ENCODE peak calls at places on chromosomes 3 and 15, in six cellular contexts. One of them, this sample, is unnamed.

GRCh38 chr15:62758126-62758951 is 284.2 kb upstream of the TPM1 start:
- DNase-seq in fibroblast of mammary gland: peak
- DNase-seq in HEK293T: no peak
- DNase-seq in hypothalamus: no peak
- DNase-seq in IMR-90: peak
- DNase-seq in activated naive CD4-positive, alpha-beta T cell treated with anti-CD3 and anti-CD28 coated beads, Interleukin-2, amount 50 U/mL, for 16 hours: no peak
- DNase-seq in this sample: peak

GRCh38 chr15:98035577-98036010 is 75.1 kb downstream of the ARRDC4 start:
- DNase-seq in fibroblast of mammary gland: no peak
- DNase-seq in HEK293T: no peak
- DNase-seq in hypothalamus: no peak
- DNase-seq in IMR-90: no peak
- DNase-seq in activated naive CD4-positive, alpha-beta T cell treated with anti-CD3 and anti-CD28 coated beads, Interleukin-2, amount 50 U/mL, for 16 hours: no peak
- DNase-seq in this sample: no peak

GRCh38 chr3:114320251-114320650 is 26.4 kb downstream of the TIGIT start:
- DNase-seq in fibroblast of mammary gland: peak
- DNase-seq in HEK293T: no peak
- DNase-seq in hypothalamus: no peak
- DNase-seq in IMR-90: no peak
- DNase-seq in activated naive CD4-positive, alpha-beta T cell treated with anti-CD3 and anti-CD28 coated beads, Interleukin-2, amount 50 U/mL, for 16 hours: no peak
- DNase-seq in this sample: no peak

GRCh38 chr3:194633349-194634004 is at the start of gene TMEM44:
- DNase-seq in fibroblast of mammary gland: peak
- DNase-seq in HEK293T: peak
- DNase-seq in hypothalamus: no peak
- DNase-seq in IMR-90: peak
- DNase-seq in activated naive CD4-positive, alpha-beta T cell treated with anti-CD3 and anti-CD28 coated beads, Interleukin-2, amount 50 U/mL, for 16 hours: peak
- DNase-seq in this sample: peak

GRCh38 chr3:8875831-8876230 is 87.4 kb downstream of the RAD18 start:
- DNase-seq in fibroblast of mammary gland: peak
- DNase-seq in HEK293T: no peak
- DNase-seq in hypothalamus: no peak
- DNase-seq in IMR-90: no peak
- DNase-seq in activated naive CD4-positive, alpha-beta T cell treated with anti-CD3 and anti-CD28 coated beads, Interleukin-2, amount 50 U/mL, for 16 hours: no peak
- DNase-seq in this sample: no peak

GRCh38 chr15:29698030-29698701 is 124.1 kb downstream of the TJP1 start:
- DNase-seq in fibroblast of mammary gland: peak
- DNase-seq in HEK293T: no peak
- DNase-seq in hypothalamus: no peak
- DNase-seq in IMR-90: peak
- DNase-seq in activated naive CD4-positive, alpha-beta T cell treated with anti-CD3 and anti-CD28 coated beads, Interleukin-2, amount 50 U/mL, for 16 hours: no peak
- DNase-seq in this sample: peak

GRCh38 chr3:166171695-166172094 is 334.5 kb upstream of the BCHE start:
- DNase-seq in fibroblast of mammary gland: no peak
- DNase-seq in HEK293T: no peak
- DNase-seq in hypothalamus: no peak
- DNase-seq in IMR-90: no peak
- DNase-seq in activated naive CD4-positive, alpha-beta T cell treated with anti-CD3 and anti-CD28 coated beads, Interleukin-2, amount 50 U/mL, for 16 hours: no peak
- DNase-seq in this sample: no peak

GRCh38 chr3:58074126-58074715 is 66.0 kb downstream of the FLNB start:
- DNase-seq in fibroblast of mammary gland: no peak
- DNase-seq in HEK293T: no peak
- DNase-seq in hypothalamus: no peak
- DNase-seq in IMR-90: no peak
- DNase-seq in activated naive CD4-positive, alpha-beta T cell treated with anti-CD3 and anti-CD28 coated beads, Interleukin-2, amount 50 U/mL, for 16 hours: no peak
- DNase-seq in this sample: no peak

GRCh38 chr3:169818330-169818729 is 5.6 kb upstream of the LRRC34 start:
- DNase-seq in fibroblast of mammary gland: no peak
- DNase-seq in HEK293T: no peak
- DNase-seq in hypothalamus: no peak
- DNase-seq in IMR-90: peak
- DNase-seq in activated naive CD4-positive, alpha-beta T cell treated with anti-CD3 and anti-CD28 coated beads, Interleukin-2, amount 50 U/mL, for 16 hours: no peak
- DNase-seq in this sample: peak

GRCh38 chr3:184559336-184559735 is 2.2 kb upstream of the EPHB3 start:
- DNase-seq in fibroblast of mammary gland: no peak
- DNase-seq in HEK293T: no peak
- DNase-seq in hypothalamus: no peak
- DNase-seq in IMR-90: no peak
- DNase-seq in activated naive CD4-positive, alpha-beta T cell treated with anti-CD3 and anti-CD28 coated beads, Interleukin-2, amount 50 U/mL, for 16 hours: no peak
- DNase-seq in this sample: no peak

GRCh38 chr3:167883452-167883851 is 147.9 kb downstream of the SERPINI1 start:
- DNase-seq in fibroblast of mammary gland: no peak
- DNase-seq in HEK293T: no peak
- DNase-seq in hypothalamus: no peak
- DNase-seq in IMR-90: no peak
- DNase-seq in activated naive CD4-positive, alpha-beta T cell treated with anti-CD3 and anti-CD28 coated beads, Interleukin-2, amount 50 U/mL, for 16 hours: no peak
- DNase-seq in this sample: no peak

GRCh38 chr15:35252351-35252865 is 167.3 kb upstream of the NANOGP8 start:
- DNase-seq in fibroblast of mammary gland: no peak
- DNase-seq in HEK293T: no peak
- DNase-seq in hypothalamus: no peak
- DNase-seq in IMR-90: no peak
- DNase-seq in activated naive CD4-positive, alpha-beta T cell treated with anti-CD3 and anti-CD28 coated beads, Interleukin-2, amount 50 U/mL, for 16 hours: no peak
- DNase-seq in this sample: no peak

GRCh38 chr15:62931650-62932049 is 110.9 kb upstream of the TPM1 start:
- DNase-seq in fibroblast of mammary gland: peak
- DNase-seq in HEK293T: no peak
- DNase-seq in hypothalamus: no peak
- DNase-seq in IMR-90: no peak
- DNase-seq in activated naive CD4-positive, alpha-beta T cell treated with anti-CD3 and anti-CD28 coated beads, Interleukin-2, amount 50 U/mL, for 16 hours: no peak
- DNase-seq in this sample: peak

GRCh38 chr15:101105059-101105851 is 146.6 kb downstream of the CHSY1 start:
- DNase-seq in fibroblast of mammary gland: peak
- DNase-seq in HEK293T: no peak
- DNase-seq in hypothalamus: no peak
- DNase-seq in IMR-90: peak
- DNase-seq in activated naive CD4-positive, alpha-beta T cell treated with anti-CD3 and anti-CD28 coated beads, Interleukin-2, amount 50 U/mL, for 16 hours: no peak
- DNase-seq in this sample: peak

GRCh38 chr3:111943533-111943932 is 35.3 kb upstream of the ABHD10 start:
- DNase-seq in fibroblast of mammary gland: peak
- DNase-seq in HEK293T: no peak
- DNase-seq in hypothalamus: no peak
- DNase-seq in IMR-90: peak
- DNase-seq in activated naive CD4-positive, alpha-beta T cell treated with anti-CD3 and anti-CD28 coated beads, Interleukin-2, amount 50 U/mL, for 16 hours: no peak
- DNase-seq in this sample: no peak

GRCh38 chr15:67660874-67661606 is 118.5 kb downstream of the MAP2K5 start:
- DNase-seq in fibroblast of mammary gland: no peak
- DNase-seq in HEK293T: no peak
- DNase-seq in hypothalamus: no peak
- DNase-seq in IMR-90: no peak
- DNase-seq in activated naive CD4-positive, alpha-beta T cell treated with anti-CD3 and anti-CD28 coated beads, Interleukin-2, amount 50 U/mL, for 16 hours: no peak
- DNase-seq in this sample: no peak

GRCh38 chr3:67551366-67552016 is 102.9 kb downstream of the SUCLG2 start:
- DNase-seq in fibroblast of mammary gland: no peak
- DNase-seq in HEK293T: no peak
- DNase-seq in hypothalamus: no peak
- DNase-seq in IMR-90: no peak
- DNase-seq in activated naive CD4-positive, alpha-beta T cell treated with anti-CD3 and anti-CD28 coated beads, Interleukin-2, amount 50 U/mL, for 16 hours: no peak
- DNase-seq in this sample: no peak

GRCh38 chr3:134060561-134061385 is 31.0 kb upstream of the SLCO2A1 start:
- DNase-seq in fibroblast of mammary gland: peak
- DNase-seq in HEK293T: no peak
- DNase-seq in hypothalamus: no peak
- DNase-seq in IMR-90: no peak
- DNase-seq in activated naive CD4-positive, alpha-beta T cell treated with anti-CD3 and anti-CD28 coated beads, Interleukin-2, amount 50 U/mL, for 16 hours: no peak
- DNase-seq in this sample: no peak

GRCh38 chr3:196323723-196324122 is 5.7 kb upstream of the DYNLT2B start:
- DNase-seq in fibroblast of mammary gland: peak
- DNase-seq in HEK293T: peak
- DNase-seq in hypothalamus: no peak
- DNase-seq in IMR-90: peak
- DNase-seq in activated naive CD4-positive, alpha-beta T cell treated with anti-CD3 and anti-CD28 coated beads, Interleukin-2, amount 50 U/mL, for 16 hours: no peak
- DNase-seq in this sample: peak

GRCh38 chr3:128416578-128417150 is 50.0 kb downstream of the DNAJB8 start:
- DNase-seq in fibroblast of mammary gland: peak
- DNase-seq in HEK293T: peak
- DNase-seq in hypothalamus: no peak
- DNase-seq in IMR-90: peak
- DNase-seq in activated naive CD4-positive, alpha-beta T cell treated with anti-CD3 and anti-CD28 coated beads, Interleukin-2, amount 50 U/mL, for 16 hours: no peak
- DNase-seq in this sample: peak

GRCh38 chr3:141183606-141184005 is 48.0 kb upstream of the PXYLP1 start:
- DNase-seq in fibroblast of mammary gland: no peak
- DNase-seq in HEK293T: no peak
- DNase-seq in hypothalamus: no peak
- DNase-seq in IMR-90: no peak
- DNase-seq in activated naive CD4-positive, alpha-beta T cell treated with anti-CD3 and anti-CD28 coated beads, Interleukin-2, amount 50 U/mL, for 16 hours: no peak
- DNase-seq in this sample: no peak

GRCh38 chr15:61097852-61098251 is 131.2 kb downstream of the RORA start:
- DNase-seq in fibroblast of mammary gland: no peak
- DNase-seq in HEK293T: no peak
- DNase-seq in hypothalamus: no peak
- DNase-seq in IMR-90: no peak
- DNase-seq in activated naive CD4-positive, alpha-beta T cell treated with anti-CD3 and anti-CD28 coated beads, Interleukin-2, amount 50 U/mL, for 16 hours: no peak
- DNase-seq in this sample: no peak

GRCh38 chr15:92606126-92606835 is 49.3 kb downstream of the FAM174B start:
- DNase-seq in fibroblast of mammary gland: no peak
- DNase-seq in HEK293T: no peak
- DNase-seq in hypothalamus: no peak
- DNase-seq in IMR-90: no peak
- DNase-seq in activated naive CD4-positive, alpha-beta T cell treated with anti-CD3 and anti-CD28 coated beads, Interleukin-2, amount 50 U/mL, for 16 hours: no peak
- DNase-seq in this sample: no peak

GRCh38 chr3:158696618-158697017 is 24.2 kb upstream of the LXN start:
- DNase-seq in fibroblast of mammary gland: peak
- DNase-seq in HEK293T: no peak
- DNase-seq in hypothalamus: no peak
- DNase-seq in IMR-90: peak
- DNase-seq in activated naive CD4-positive, alpha-beta T cell treated with anti-CD3 and anti-CD28 coated beads, Interleukin-2, amount 50 U/mL, for 16 hours: no peak
- DNase-seq in this sample: peak